ENCODE peak calls at places on chromosomes 6 and 20, in five cellular contexts. U is HepG2, N is A549, X is upper lobe of left lung, T is stomach. D is an unnamed sample.

GRCh38 chr6:110822248-110822647 is 7.0 kb upstream of the CDK19 start:
- DNase-seq in T (no peak), U (no peak), X (no peak), N (no peak), D (no peak)

GRCh38 chr20:63947638-63948456 is 8.4 kb downstream of the UCKL1 start:
- DNase-seq in U (no peak), N (no peak), T (no peak), X (peak), D (peak)

GRCh38 chr6:35183281-35183680 is 30.5 kb upstream of the SCUBE3 start:
- DNase-seq in U (no peak), N (no peak), X (no peak), T (no peak), D (no peak)

GRCh38 chr20:53960586-53961386 is 109.6 kb downstream of the BCAS1 start:
- DNase-seq in N (no peak), U (no peak), X (no peak), T (no peak), D (no peak)

GRCh38 chr20:47360207-47360488 is 3.6 kb upstream of the ZMYND8 start:
- DNase-seq in N (peak), U (peak), T (peak), X (no peak), D (peak)

GRCh38 chr20:346640-347316 is at the start of gene NRSN2:
- DNase-seq in T (peak), N (peak), X (peak), U (peak), D (peak)

GRCh38 chr20:25308671-25309394 is 60.9 kb downstream of the PYGB start:
- DNase-seq in U (peak), X (peak), T (no peak), N (no peak), D (peak)

GRCh38 chr6:109240370-109241084 is 141.7 kb downstream of the CD164 start:
- DNase-seq in U (no peak), X (no peak), N (no peak), T (no peak), D (no peak)

GRCh38 chr6:117451607-117452164 is 25.9 kb upstream of the ROS1 start:
- DNase-seq in U (no peak), X (no peak), N (no peak), T (no peak), D (no peak)

GRCh38 chr6:170553686-170554085 is 483 bp upstream of the TBP start:
- DNase-seq in U (no peak), T (peak), N (no peak), X (no peak), D (no peak)

GRCh38 chr6:40328376-40328987 is 258.7 kb downstream of the LRFN2 start:
- DNase-seq in U (no peak), N (peak), T (peak), X (peak), D (no peak)

GRCh38 chr20:7272512-7272911 is 505.0 kb downstream of the BMP2 start:
- DNase-seq in T (no peak), U (no peak), X (no peak), N (no peak), D (no peak)

GRCh38 chr6:53483423-53484353 is 61.2 kb downstream of the GCLC start:
- DNase-seq in N (no peak), T (no peak), U (peak), X (no peak), D (no peak)

GRCh38 chr20:38203337-38204003 is 38.4 kb upstream of the TGM2 start:
- DNase-seq in T (no peak), U (no peak), X (no peak), N (no peak), D (peak)

GRCh38 chr20:19433371-19434316 is 221.2 kb downstream of the SLC24A3 start:
- DNase-seq in U (no peak), X (no peak), N (no peak), T (no peak), D (no peak)

GRCh38 chr6:144936764-144937163 is 651.6 kb downstream of the UTRN start:
- DNase-seq in U (no peak), T (no peak), X (no peak), N (no peak), D (no peak)

GRCh38 chr6:123551939-123552707 is 84.6 kb downstream of the TRDN start:
- DNase-seq in N (no peak), T (no peak), U (no peak), X (no peak), D (no peak)

GRCh38 chr20:2536562-2536986 is at the start of gene TMC2:
- DNase-seq in T (no peak), X (peak), N (no peak), U (no peak), D (no peak)

GRCh38 chr20:50369225-50370035 is 140.8 kb upstream of the PTPN1 start:
- DNase-seq in T (peak), X (peak), U (peak), N (no peak), D (no peak)

GRCh38 chr6:85460951-85461805 is 11.3 kb downstream of the NT5E start:
- DNase-seq in T (no peak), U (peak), X (no peak), N (no peak), D (no peak)

GRCh38 chr6:116450769-116451740 is 10.1 kb upstream of the CALHM6 start:
- DNase-seq in U (no peak), X (no peak), N (no peak), T (peak), D (no peak)

GRCh38 chr6:3075522-3076113 is 7.3 kb downstream of the RIPK1 start:
- DNase-seq in T (no peak), U (peak), N (no peak), X (no peak), D (no peak)

GRCh38 chr6:28737750-28738395 is 185.9 kb downstream of the TRIM27 start:
- DNase-seq in U (no peak), T (no peak), N (no peak), X (no peak), D (no peak)

GRCh38 chr6:16168858-16169257 is 40.0 kb downstream of the MYLIP start:
- DNase-seq in N (no peak), X (no peak), U (peak), T (no peak), D (no peak)

GRCh38 chr20:63574156-63574828 is at the start of gene HELZ2:
- DNase-seq in U (peak), X (peak), T (peak), N (peak), D (peak)

GRCh38 chr6:71396410-71396801 is 107.8 kb downstream of the OGFRL1 start:
- DNase-seq in X (no peak), N (no peak), T (no peak), U (no peak), D (no peak)

GRCh38 chr6:123105561-123105960 is 109.5 kb downstream of the CLVS2 start:
- DNase-seq in X (no peak), U (no peak), T (no peak), N (no peak), D (no peak)

GRCh38 chr6:68031054-68031453 is 604.0 kb upstream of the ADGRB3 start:
- DNase-seq in T (no peak), N (no peak), U (no peak), X (no peak), D (no peak)

GRCh38 chr20:8309638-8310037 is 177.6 kb downstream of the PLCB1 start:
- DNase-seq in X (no peak), T (no peak), N (no peak), U (no peak), D (no peak)
- TF ChIP-seq EP300 in X (no peak), T (no peak), N (no peak), U (no peak), D (no peak)

GRCh38 chr6:6892706-6893601 is 214.8 kb upstream of the RREB1 start:
- DNase-seq in T (no peak), U (no peak), X (no peak), N (no peak), D (no peak)
- TF ChIP-seq POLR2A in T (no peak), U (no peak), X (no peak), N (no peak), D (no peak)

GRCh38 chr6:62298745-62299392 is 12.8 kb upstream of the KHDRBS2 start:
- DNase-seq in T (no peak), N (no peak), U (no peak), X (no peak), D (no peak)
- TF ChIP-seq EP300 in T (no peak), N (no peak), U (no peak), X (no peak), D (no peak)

GRCh38 chr20:45436732-45437485 is 21.0 kb downstream of the PIGT start:
- DNase-seq in T (peak), N (peak), U (peak), X (peak), D (peak)
- TF ChIP-seq POLR2A in T (no peak), N (no peak), U (peak), X (peak), D (peak)

GRCh38 chr6:125189494-125189893 is 35.9 kb downstream of the TPD52L1 start:
- DNase-seq in U (no peak), X (no peak), T (peak), N (no peak), D (no peak)

GRCh38 chr6:125188594-125189203 is 35.1 kb downstream of the TPD52L1 start:
- DNase-seq in T (no peak), U (no peak), N (no peak), X (no peak), D (no peak)

GRCh38 chr6:125191916-125192609 is 38.5 kb downstream of the TPD52L1 start:
- DNase-seq in T (peak), X (no peak), U (peak), N (peak), D (peak)

GRCh38 chr6:125190667-125191066 is 37.1 kb downstream of the TPD52L1 start:
- DNase-seq in X (no peak), N (no peak), T (no peak), U (no peak), D (no peak)

DNA sequence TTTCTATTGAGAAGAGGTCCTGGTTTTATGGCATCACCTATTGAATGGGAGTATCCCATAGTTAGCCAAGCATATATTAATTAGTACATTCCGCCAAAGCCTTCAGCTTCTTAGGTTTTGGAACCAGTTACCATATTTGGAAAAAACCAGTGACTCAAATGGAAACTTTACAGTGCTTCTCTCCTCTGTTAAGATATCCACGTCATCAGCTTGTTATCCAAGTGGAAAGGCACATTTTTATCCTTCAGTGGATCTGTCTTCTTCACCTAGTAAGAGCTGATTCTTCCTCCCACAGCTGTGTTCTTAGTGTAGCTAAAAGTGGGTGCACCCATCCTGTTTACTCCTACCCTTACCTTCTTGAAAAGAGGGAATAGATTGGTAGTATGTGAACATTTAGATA is 34.5 kb downstream of the TPD52L1 start:
- DNase-seq in T (no peak), N (no peak), X (no peak), U (no peak), D (no peak)
- TF ChIP-seq EP300 in T (no peak), N (no peak), X (no peak), U (no peak), D (no peak)

DNA sequence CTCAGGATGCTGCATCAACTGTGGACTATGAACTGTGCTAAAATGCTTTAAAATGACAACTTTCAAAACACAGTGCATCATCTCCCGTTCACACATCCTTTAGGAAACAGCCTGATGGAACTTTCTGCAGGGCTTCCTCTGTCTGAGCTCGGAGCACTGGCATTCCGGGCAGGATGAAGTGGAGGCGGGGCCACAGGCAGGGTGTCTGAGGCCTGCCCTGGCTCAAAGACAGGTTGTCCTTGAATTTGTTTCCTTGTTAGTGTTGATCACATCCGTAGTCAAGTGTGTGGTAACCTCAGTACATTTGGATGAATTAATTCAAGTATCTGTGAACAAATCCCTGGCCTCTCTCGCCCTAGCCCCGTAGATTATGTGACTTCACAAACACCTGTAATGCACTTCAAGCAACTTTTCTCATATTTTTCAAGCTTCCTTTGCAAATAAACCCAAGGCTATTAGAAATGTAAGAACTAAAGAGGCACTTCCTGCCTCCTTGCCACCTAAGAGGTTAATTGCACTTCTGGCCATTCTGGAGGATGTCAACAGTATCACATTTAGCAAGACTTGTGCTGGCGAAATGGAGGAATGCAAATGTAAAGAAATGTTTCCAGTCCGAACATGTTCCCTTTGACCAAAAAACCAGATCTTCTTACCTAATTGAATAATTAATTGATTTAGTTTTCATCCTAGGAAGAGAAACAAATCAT is 3.1 kb downstream of the CD93 start:
- DNase-seq in X (peak), T (no peak), N (no peak), U (no peak), D (no peak)
- TF ChIP-seq POLR2A in X (peak), T (no peak), N (no peak), U (no peak), D (no peak)